ENCODE peak calls at places on chromosomes 4 and X, in eight cellular contexts. One of them, this sample, is unnamed.

GRCh38 chr4:138611721-138612120 is 369.6 kb upstream of the SLC7A11 start:
- DNase-seq in stimulated activated CD8-positive, alpha-beta memory T cell treated with anti-CD3 and anti-CD28 coated beads, Interleukin-7, amount 100 ng/mL, for 1 hour: no peak
- DNase-seq in HFFc6: no peak
- DNase-seq in KBM-7: no peak
- DNase-seq in astrocyte: no peak
- DNase-seq in GM04504: no peak
- DNase-seq in NCI-H1417: peak
- DNase-seq in NCI-H1048: no peak
- DNase-seq in this sample: no peak

GRCh38 chrX:11532291-11533075 is 133.2 kb downstream of the ARHGAP6 start:
- DNase-seq in stimulated activated CD8-positive, alpha-beta memory T cell treated with anti-CD3 and anti-CD28 coated beads, Interleukin-7, amount 100 ng/mL, for 1 hour: no peak
- DNase-seq in GM04504: no peak
- DNase-seq in NCI-H1048: no peak
- DNase-seq in astrocyte: no peak
- DNase-seq in NCI-H1417: no peak
- DNase-seq in HFFc6: no peak
- DNase-seq in KBM-7: no peak
- DNase-seq in this sample: no peak

GRCh38 chr4:184306949-184307348 is 89.3 kb upstream of the ENPP6 start:
- DNase-seq in stimulated activated CD8-positive, alpha-beta memory T cell treated with anti-CD3 and anti-CD28 coated beads, Interleukin-7, amount 100 ng/mL, for 1 hour: no peak
- DNase-seq in astrocyte: peak
- DNase-seq in GM04504: no peak
- DNase-seq in NCI-H1048: no peak
- DNase-seq in KBM-7: no peak
- DNase-seq in NCI-H1417: no peak
- DNase-seq in HFFc6: peak
- DNase-seq in this sample: no peak

GRCh38 chr4:113684534-113685091 is 76.9 kb downstream of the CAMK2D start:
- DNase-seq in KBM-7: no peak
- DNase-seq in HFFc6: peak
- DNase-seq in GM04504: peak
- DNase-seq in NCI-H1417: no peak
- DNase-seq in stimulated activated CD8-positive, alpha-beta memory T cell treated with anti-CD3 and anti-CD28 coated beads, Interleukin-7, amount 100 ng/mL, for 1 hour: no peak
- DNase-seq in astrocyte: peak
- DNase-seq in NCI-H1048: no peak
- DNase-seq in this sample: peak

GRCh38 chrX:41779058-41779564 is 55.1 kb downstream of the GPR82 start:
- DNase-seq in GM04504: no peak
- DNase-seq in stimulated activated CD8-positive, alpha-beta memory T cell treated with anti-CD3 and anti-CD28 coated beads, Interleukin-7, amount 100 ng/mL, for 1 hour: no peak
- DNase-seq in KBM-7: no peak
- DNase-seq in astrocyte: peak
- DNase-seq in NCI-H1048: no peak
- DNase-seq in NCI-H1417: peak
- DNase-seq in HFFc6: peak
- DNase-seq in this sample: no peak

GRCh38 chr4:166078383-166078782 is 205.3 kb downstream of the TLL1 start:
- DNase-seq in astrocyte: no peak
- DNase-seq in stimulated activated CD8-positive, alpha-beta memory T cell treated with anti-CD3 and anti-CD28 coated beads, Interleukin-7, amount 100 ng/mL, for 1 hour: no peak
- DNase-seq in GM04504: no peak
- DNase-seq in NCI-H1048: no peak
- DNase-seq in NCI-H1417: no peak
- DNase-seq in HFFc6: no peak
- DNase-seq in KBM-7: no peak
- DNase-seq in this sample: no peak

GRCh38 chrX:41029332-41029731 is 55.9 kb upstream of the USP9X start:
- DNase-seq in NCI-H1048: no peak
- DNase-seq in NCI-H1417: no peak
- DNase-seq in astrocyte: no peak
- DNase-seq in KBM-7: no peak
- DNase-seq in stimulated activated CD8-positive, alpha-beta memory T cell treated with anti-CD3 and anti-CD28 coated beads, Interleukin-7, amount 100 ng/mL, for 1 hour: no peak
- DNase-seq in HFFc6: peak
- DNase-seq in GM04504: no peak
- DNase-seq in this sample: no peak

GRCh38 chrX:16577483-16578029 is 72.4 kb upstream of the S100G start:
- DNase-seq in GM04504: no peak
- DNase-seq in HFFc6: no peak
- DNase-seq in NCI-H1417: no peak
- DNase-seq in KBM-7: no peak
- DNase-seq in NCI-H1048: no peak
- DNase-seq in stimulated activated CD8-positive, alpha-beta memory T cell treated with anti-CD3 and anti-CD28 coated beads, Interleukin-7, amount 100 ng/mL, for 1 hour: no peak
- DNase-seq in astrocyte: no peak
- DNase-seq in this sample: no peak

GRCh38 chr4:6941796-6942195 is 32.2 kb downstream of the TBC1D14 start:
- DNase-seq in astrocyte: no peak
- DNase-seq in NCI-H1417: no peak
- DNase-seq in KBM-7: peak
- DNase-seq in HFFc6: no peak
- DNase-seq in GM04504: no peak
- DNase-seq in NCI-H1048: no peak
- DNase-seq in stimulated activated CD8-positive, alpha-beta memory T cell treated with anti-CD3 and anti-CD28 coated beads, Interleukin-7, amount 100 ng/mL, for 1 hour: no peak
- DNase-seq in this sample: no peak

GRCh38 chr4:114691865-114692264 is 93.3 kb downstream of the UGT8 start:
- DNase-seq in NCI-H1417: no peak
- DNase-seq in NCI-H1048: no peak
- DNase-seq in astrocyte: no peak
- DNase-seq in KBM-7: no peak
- DNase-seq in stimulated activated CD8-positive, alpha-beta memory T cell treated with anti-CD3 and anti-CD28 coated beads, Interleukin-7, amount 100 ng/mL, for 1 hour: no peak
- DNase-seq in HFFc6: no peak
- DNase-seq in GM04504: no peak
- DNase-seq in this sample: no peak

GRCh38 chr4:78710536-78710935 is 65.6 kb upstream of the BMP2K start:
- DNase-seq in HFFc6: peak
- DNase-seq in NCI-H1417: no peak
- DNase-seq in stimulated activated CD8-positive, alpha-beta memory T cell treated with anti-CD3 and anti-CD28 coated beads, Interleukin-7, amount 100 ng/mL, for 1 hour: no peak
- DNase-seq in astrocyte: peak
- DNase-seq in GM04504: peak
- DNase-seq in KBM-7: no peak
- DNase-seq in NCI-H1048: no peak
- DNase-seq in this sample: no peak

GRCh38 chr4:118955515-118955914 is 66.9 kb downstream of the SYNPO2 start:
- DNase-seq in GM04504: peak
- DNase-seq in astrocyte: no peak
- DNase-seq in HFFc6: peak
- DNase-seq in NCI-H1417: no peak
- DNase-seq in stimulated activated CD8-positive, alpha-beta memory T cell treated with anti-CD3 and anti-CD28 coated beads, Interleukin-7, amount 100 ng/mL, for 1 hour: no peak
- DNase-seq in NCI-H1048: no peak
- DNase-seq in KBM-7: no peak
- DNase-seq in this sample: no peak

GRCh38 chrX:6226646-6227444 is 1.8 kb downstream of the NLGN4X start:
- DNase-seq in NCI-H1417: peak
- DNase-seq in astrocyte: no peak
- DNase-seq in KBM-7: no peak
- DNase-seq in stimulated activated CD8-positive, alpha-beta memory T cell treated with anti-CD3 and anti-CD28 coated beads, Interleukin-7, amount 100 ng/mL, for 1 hour: no peak
- DNase-seq in NCI-H1048: no peak
- DNase-seq in HFFc6: no peak
- DNase-seq in GM04504: no peak
- DNase-seq in this sample: no peak

GRCh38 chr4:144289687-144290433 is 149.3 kb upstream of the GYPA start:
- DNase-seq in NCI-H1417: no peak
- DNase-seq in NCI-H1048: no peak
- DNase-seq in KBM-7: no peak
- DNase-seq in HFFc6: no peak
- DNase-seq in astrocyte: peak
- DNase-seq in stimulated activated CD8-positive, alpha-beta memory T cell treated with anti-CD3 and anti-CD28 coated beads, Interleukin-7, amount 100 ng/mL, for 1 hour: no peak
- DNase-seq in GM04504: no peak
- DNase-seq in this sample: no peak

GRCh38 chr4:107993969-107994368 is 4.3 kb downstream of the HADH start:
- DNase-seq in NCI-H1417: no peak
- DNase-seq in GM04504: no peak
- DNase-seq in NCI-H1048: no peak
- DNase-seq in HFFc6: no peak
- DNase-seq in KBM-7: peak
- DNase-seq in stimulated activated CD8-positive, alpha-beta memory T cell treated with anti-CD3 and anti-CD28 coated beads, Interleukin-7, amount 100 ng/mL, for 1 hour: no peak
- DNase-seq in astrocyte: no peak
- DNase-seq in this sample: no peak

This sample was measured in ascending aorta.